ENCODE peak calls at places on chromosomes 5 and 9, in four cellular contexts. D is HL-60, L is left colon, B is NCI-H460. M is an unnamed sample.
A peak's percentile ranks its signal among the peaks of the same experiment; 100 is the strongest.

GRCh38 chr5:15715966-15716365 is 216.0 kb downstream of the FBXL7 start:
- DNase-seq in L (no peak), B (no peak), D (no peak), M (no peak)

GRCh38 chr9:80699551-80699998 is 989.8 kb downstream of the TLE1 start:
- DNase-seq in D (no peak), L (no peak), B (no peak), M (no peak)

GRCh38 chr5:77972545-77973252 is 196.6 kb upstream of the TBCA start:
- DNase-seq in D (no peak), L (no peak), B (no peak), M (no peak)

GRCh38 chr9:100167912-100168775 is 69.1 kb downstream of the INVS start:
- DNase-seq in D (no peak), B (no peak), L (no peak), M (no peak)

GRCh38 chr5:68440666-68441065 is 225.1 kb downstream of the PIK3R1 start:
- DNase-seq in B (no peak), L (no peak), D (no peak), M (no peak)

GRCh38 chr5:83378624-83379259 is 92.8 kb upstream of the VCAN start:
- DNase-seq in B (no peak), L (no peak), D (no peak), M (no peak)

GRCh38 chr5:18314192-18314778 is 680.0 kb downstream of the TAF11L14 start:
- DNase-seq in D (no peak), L (no peak), B (peak; percentile 36), M (peak; percentile 30)

GRCh38 chr9:19223724-19224123 is 6.8 kb upstream of the DENND4C start:
- DNase-seq in B (no peak), L (no peak), D (no peak), M (no peak)

GRCh38 chr5:75716715-75717081 is 539 bp downstream of the POC5 start:
- DNase-seq in D (no peak), B (no peak), L (no peak), M (no peak)

GRCh38 chr9:88813810-88814209 is 177.5 kb upstream of the S1PR3 start:
- DNase-seq in D (no peak), B (no peak), L (no peak), M (no peak)

GRCh38 chr9:7150153-7150890 is 392.5 kb downstream of the KDM4C start:
- DNase-seq in L (peak; percentile 39), B (no peak), D (peak; percentile 86), M (no peak)

GRCh38 chr9:77156646-77157371 is 20.5 kb upstream of the VPS13A start:
- DNase-seq in B (no peak), D (no peak), L (no peak), M (no peak)

GRCh38 chr5:137695651-137696428 is 40.0 kb downstream of the KLHL3 start:
- DNase-seq in L (no peak), D (peak; percentile 1), B (no peak), M (no peak)